ENCODE peak calls at places on chromosomes 13 and 19, in four cellular contexts. X is A549, L is tibial nerve, S is transverse colon. Y is an unnamed sample. For H3K9me3, the result is how much of the 10 kb centered on the place peaks cover.

GRCh38 chr19:35313614-35314013 is 15.4 kb upstream of the CD22 start:
- DNase-seq in S (no peak), X (no peak), L (no peak), Y (no peak)

GRCh38 chr13:45156565-45157361 is 36.5 kb downstream of the GTF2F2 start:
- DNase-seq in L (no peak), S (no peak), X (no peak), Y (no peak)

GRCh38 chr13:103351035-103351828 is 285.0 kb upstream of the SLC10A2 start:
- DNase-seq in L (no peak), X (no peak), S (peak), Y (no peak)

GRCh38 chr19:1321539-1321938 is 35.9 kb downstream of the EFNA2 start:
- DNase-seq in S (no peak), L (no peak), X (no peak), Y (no peak)

GRCh38 chr19:2176336-2176994 is 12.7 kb downstream of the DOT1L start:
- DNase-seq in L (no peak), S (no peak), X (no peak), Y (no peak)

GRCh38 chr13:85589021-85589420 is 210.2 kb downstream of the SLITRK6 start:
- DNase-seq in X (no peak), S (no peak), L (no peak), Y (no peak)

GRCh38 chr13:110297011-110297410 is 9.9 kb downstream of the COL4A1 start:
- DNase-seq in S (no peak), X (no peak), L (no peak), Y (no peak)

GRCh38 chr19:6674868-6675305 is 4.9 kb upstream of the TNFSF14 start:
- DNase-seq in L (peak), X (peak), S (peak), Y (no peak)

GRCh38 chr13:99760456-99760855 is 211.1 kb downstream of the ZIC5 start:
- DNase-seq in S (no peak), X (no peak), L (no peak), Y (no peak)

GRCh38 chr19:38869160-38869835 is 8.8 kb downstream of the RINL start:
- DNase-seq in X (no peak), L (no peak), S (peak), Y (no peak)

GRCh38 chr19:12641456-12641855 is 25.1 kb downstream of the MAN2B1 start:
- DNase-seq in X (no peak), L (no peak), S (no peak), Y (no peak)

GRCh38 chr13:26480246-26480855 is 77.1 kb upstream of the WASF3 start:
- DNase-seq in L (no peak), X (no peak), S (peak), Y (no peak)

GRCh38 chr19:30359936-30360335 is 12.2 kb upstream of the ZNF536 start:
- DNase-seq in S (no peak), L (no peak), X (no peak), Y (peak)

GRCh38 chr19:41159861-41160260 is 33.2 kb upstream of the CYP2S1 start:
- DNase-seq in L (no peak), X (no peak), S (no peak), Y (no peak)

GRCh38 chr13:41699759-41700158 is 242.4 kb downstream of the RGCC start:
- DNase-seq in X (no peak), L (no peak), S (no peak), Y (no peak)

GRCh38 chr13:32824671-32825070 is 191.6 kb upstream of the KL start:
- DNase-seq in X (peak), S (no peak), L (no peak), Y (no peak)

GRCh38 chr19:2283835-2284507 is 2.0 kb upstream of the PEAK3 start:
- DNase-seq in L (no peak), X (no peak), S (no peak), Y (no peak)

GRCh38 chr13:60509601-60510386 is 112.8 kb downstream of the TDRD3 start:
- DNase-seq in L (no peak), S (no peak), X (no peak), Y (no peak)

GRCh38 chr13:21427741-21428140 is 31.4 kb downstream of the ZDHHC20 start:
- DNase-seq in L (no peak), X (no peak), S (no peak), Y (no peak)

GRCh38 chr19:49382639-49383038 is 5.4 kb upstream of the KASH5 start:
- DNase-seq in X (no peak), S (no peak), L (no peak), Y (no peak)

GRCh38 chr13:62158520-62158919 is 742.9 kb upstream of the PCDH20 start:
- DNase-seq in S (no peak), X (no peak), L (no peak), Y (no peak)

GRCh38 chr19:10551698-10552301 is 8.1 kb downstream of the ATG4D start:
- DNase-seq in S (peak), X (no peak), L (no peak), Y (no peak)

GRCh38 chr13:114219406-114219805 is 15.3 kb upstream of the CDC16 start:
- DNase-seq in S (no peak), X (no peak), L (no peak), Y (no peak)

GRCh38 chr19:35347171-35347929 is at the start of gene FFAR1:
- DNase-seq in X (no peak), S (peak), L (peak), Y (peak)

GRCh38 chr19:18951721-18952281 is 10.8 kb upstream of the HOMER3 start:
- DNase-seq in X (no peak), L (no peak), S (no peak), Y (no peak)

GRCh38 chr13:55483626-55484158 is 1657.0 kb upstream of the PRR20A start:
- DNase-seq in X (no peak), L (no peak), S (no peak), Y (no peak)

GRCh38 chr13:45047394-45048328 is 58.3 kb downstream of the GPALPP1 start:
- DNase-seq in L (peak), S (peak), X (peak), Y (peak)

GRCh38 chr13:72652681-72653080 is 74.7 kb downstream of the MZT1 start:
- DNase-seq in X (no peak), S (no peak), L (no peak), Y (no peak)

GRCh38 chr13:108877300-108877699 is 247.9 kb downstream of the MYO16 start:
- DNase-seq in S (no peak), L (no peak), X (no peak), Y (no peak)

GRCh38 chr13:99144306-99144705 is 56.3 kb upstream of the UBAC2 start:
- DNase-seq in X (no peak), L (no peak), S (no peak), Y (no peak)

GRCh38 chr13:33310245-33311038 is 24.9 kb upstream of the STARD13 start:
- DNase-seq in X (no peak), S (no peak), L (no peak), Y (no peak)

GRCh38 chr13:93108111-93108581 is 118.5 kb upstream of the GPC6 start:
- DNase-seq in S (no peak), X (no peak), L (no peak), Y (no peak)

GRCh38 chr13:32126298-32126697 is 94.7 kb downstream of the FRY start:
- DNase-seq in L (no peak), S (no peak), X (no peak), Y (no peak)

GRCh38 chr19:52923782-52924593 is 760 bp upstream of the ZNF888 start:
- DNase-seq in L (peak), X (no peak), S (peak), Y (peak)

GRCh38 chr13:114025432-114026127 is 51.7 kb upstream of the C13orf46 start:
- DNase-seq in S (peak), X (no peak), L (no peak), Y (no peak)

GRCh38 chr13:112457485-112457884 is 81.3 kb downstream of the SPACA7 start:
- DNase-seq in S (no peak), L (no peak), X (no peak), Y (peak)

DNA sequence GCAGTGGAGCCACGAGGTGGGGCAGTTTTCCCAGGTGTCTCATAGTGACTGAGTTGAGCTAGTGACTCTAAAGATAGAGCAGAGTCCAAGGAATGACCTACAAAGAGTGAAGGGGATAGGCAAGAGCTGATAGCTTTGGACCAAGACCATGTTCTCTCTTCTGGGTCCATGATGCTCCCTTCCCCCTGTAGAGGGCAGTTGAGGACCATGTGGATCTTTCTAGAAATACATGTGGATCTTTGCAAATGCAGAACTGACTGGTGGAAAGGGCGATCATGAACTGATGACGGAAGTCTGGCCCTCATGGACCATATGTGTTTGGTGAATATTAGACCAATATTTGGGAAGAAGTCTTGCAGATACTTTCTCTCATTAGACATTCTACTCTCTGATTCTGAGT is 6.9 kb downstream of the PSG1 start:
- DNase-seq in S (no peak), X (no peak), L (no peak), Y (no peak)
- H3K9me3 ChIP-seq in S (under half), X (under half), L (under half), Y (under half)

DNA sequence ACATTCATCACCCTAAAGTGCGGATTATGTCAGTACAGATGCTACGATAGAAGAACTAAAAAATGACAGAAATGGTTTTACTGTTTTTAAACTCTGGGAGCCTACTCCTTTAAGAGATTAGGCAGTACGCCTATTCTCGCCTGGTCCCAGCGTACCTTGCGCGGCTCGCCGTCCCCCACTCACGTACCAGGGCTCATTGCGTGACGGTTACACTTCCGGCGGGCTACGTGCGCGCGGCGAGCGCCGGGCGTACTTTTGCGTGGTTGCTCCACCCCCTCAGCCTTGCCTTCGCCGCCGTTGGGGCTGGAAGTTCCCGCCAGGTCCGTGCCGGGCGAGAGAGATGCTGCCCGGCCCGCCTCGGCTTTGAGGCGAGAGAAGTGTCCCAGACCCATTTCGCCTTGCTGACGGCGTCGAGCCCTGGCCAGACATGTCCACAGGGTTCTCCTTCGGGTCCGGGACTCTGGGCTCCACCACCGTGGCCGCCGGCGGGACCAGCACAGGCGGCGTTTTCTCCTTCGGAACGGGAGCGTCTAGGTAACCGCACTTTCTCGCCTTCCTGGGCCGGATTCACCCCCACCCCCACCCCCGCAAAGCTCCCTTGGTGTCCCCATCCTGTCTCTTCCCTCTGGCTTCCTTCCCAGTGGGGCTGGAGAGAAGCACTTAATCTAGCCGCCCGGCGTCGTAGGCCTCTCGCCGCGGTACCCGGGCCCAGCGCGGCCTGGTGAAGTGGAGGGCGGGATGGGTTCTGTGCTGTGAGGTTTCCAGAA is at the start of gene NUP58:
- DNase-seq in L (peak), X (peak), S (peak), Y (peak)
- TF ChIP-seq POLR2A in L (peak), X (peak), S (peak), Y (no peak)

DNA sequence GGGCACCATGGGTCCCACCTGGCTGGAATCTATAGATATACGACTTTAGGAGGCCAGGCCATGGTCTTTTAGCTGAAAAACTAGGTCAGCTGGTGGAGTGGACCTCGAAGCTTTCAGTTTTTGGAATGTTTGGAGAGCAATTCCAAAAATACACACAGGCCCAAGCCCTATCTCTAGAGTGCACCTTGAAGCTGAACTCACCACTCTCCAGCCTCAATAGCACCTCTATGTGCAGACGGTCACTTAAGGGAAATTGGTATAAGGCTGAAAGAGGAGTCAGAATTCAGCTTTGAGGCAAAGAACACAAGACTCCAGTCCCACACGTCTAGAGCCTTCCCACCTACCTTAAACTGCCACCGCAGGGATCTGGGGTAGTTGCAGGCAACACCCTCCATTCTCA is 56.4 kb upstream of the KATNAL1 start:
- DNase-seq in X (no peak), S (no peak), L (no peak), Y (no peak)
- TF ChIP-seq EP300 in X (no peak), S (no peak), L (no peak), Y (no peak)

DNA sequence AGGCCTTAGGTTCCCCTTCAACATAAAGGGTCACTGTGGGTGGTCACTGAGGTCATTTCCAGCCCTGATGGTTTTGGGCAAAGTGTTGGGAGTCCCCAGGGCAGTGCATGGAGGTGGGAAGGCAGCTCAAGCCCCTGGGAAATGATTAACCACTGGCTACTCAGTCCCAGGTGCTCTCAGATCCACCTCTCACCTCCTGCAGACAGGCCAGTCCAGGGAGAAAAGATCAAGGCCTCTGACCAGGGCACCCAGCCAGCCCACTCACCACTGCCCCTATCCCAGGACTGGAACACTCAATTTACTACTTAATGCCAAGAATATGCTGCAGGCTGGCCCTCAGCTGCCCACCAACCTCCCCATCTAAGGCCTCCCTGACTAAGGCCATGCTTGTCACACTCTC is 1307.9 kb downstream of the UQCRFS1 start:
- DNase-seq in S (no peak), L (no peak), X (no peak), Y (no peak)
- H3K9me3 ChIP-seq in S (under half), L (under half), X (under half), Y (under half)

GRCh38 chr19:4067396-4068057 is 828 bp upstream of the ZBTB7A start:
- DNase-seq in L (no peak), S (no peak), X (no peak), Y (peak)
- TF ChIP-seq POLR2A in L (no peak), S (peak), X (peak), Y (peak)

GRCh38 chr13:73722120-73722519 is 412.1 kb downstream of the KLF12 start:
- DNase-seq in L (no peak), X (no peak), S (no peak), Y (no peak)
- TF ChIP-seq EP300 in L (no peak), X (no peak), S (no peak), Y (no peak)

GRCh38 chr13:19158006-19158405 is 23.6 kb downstream of the TUBA3C start:
- DNase-seq in X (no peak), L (no peak), S (no peak), Y (no peak)

GRCh38 chr13:19158526-19158925 is 23.1 kb downstream of the TUBA3C start:
- DNase-seq in X (no peak), L (no peak), S (no peak), Y (no peak)

GRCh38 chr13:19161308-19161707 is 20.3 kb downstream of the TUBA3C start:
- DNase-seq in S (no peak), L (no peak), X (no peak), Y (no peak)

GRCh38 chr13:19159181-19159580 is 22.4 kb downstream of the TUBA3C start:
- DNase-seq in X (no peak), S (no peak), L (no peak), Y (no peak)

GRCh38 chr13:19159761-19160420 is 21.7 kb downstream of the TUBA3C start:
- DNase-seq in L (no peak), S (no peak), X (no peak), Y (no peak)
- H3K9me3 ChIP-seq in L (under half), S (under half), X (under half), Y (under half)

DNA sequence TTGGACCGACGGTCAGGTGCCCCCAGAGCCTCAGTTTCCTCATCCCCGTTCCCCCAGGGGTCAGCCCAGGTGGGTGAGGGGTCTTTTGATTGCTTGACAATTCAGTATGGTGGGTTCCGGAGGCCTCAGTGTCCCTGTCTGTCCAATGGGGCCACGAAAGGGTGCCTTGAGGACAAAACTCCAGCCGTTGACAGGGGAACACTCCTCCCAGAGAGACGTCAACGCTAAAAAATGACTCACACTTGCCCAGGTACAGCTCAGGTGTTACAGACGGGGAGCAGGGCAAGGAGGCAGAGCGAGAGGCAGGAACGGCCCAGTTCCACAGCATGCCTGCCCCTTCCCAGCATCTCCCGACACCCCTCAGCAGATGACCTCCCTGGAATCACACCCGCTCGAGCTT is 1.8 kb downstream of the TNFAIP8L1 start:
- DNase-seq in S (no peak), X (no peak), L (no peak), Y (no peak)
- TF ChIP-seq POLR2A in S (no peak), X (no peak), L (no peak), Y (no peak)